ENCODE peak calls at places on chromosomes 11 and 22, in seven cellular contexts. M is pancreas, J is IMR-90, F is K562, P is neural progenitor cell, K is cardiac muscle cell, R is lung. X is an unnamed sample. For H3K27me3 and H3K4me1, the result is how much of the 10 kb centered on the place peaks cover.

GRCh38 chr11:132886335-132886734 is 646.0 kb downstream of the OPCML start:
- DNase-seq in M (no peak), J (peak), F (no peak), P (no peak), K (peak), R (no peak), X (no peak)

GRCh38 chr22:23180301-23180892 is at the start of gene BCR:
- DNase-seq in M (peak), J (peak), F (peak), P (peak), K (peak), R (peak), X (no peak)

GRCh38 chr11:116702772-116703360 is 69.9 kb downstream of the BUD13 start:
- DNase-seq in M (peak), J (no peak), F (no peak), P (no peak), K (no peak), R (no peak), X (peak)

GRCh38 chr11:119759324-119759723 is 30.3 kb upstream of the NECTIN1 start:
- DNase-seq in M (no peak), J (peak), F (peak), P (no peak), K (peak), R (no peak), X (no peak)

GRCh38 chr22:30474683-30475424 is 3.0 kb upstream of the SEC14L3 start:
- DNase-seq in M (no peak), J (no peak), F (no peak), P (no peak), K (no peak), R (peak), X (no peak)

GRCh38 chr11:35122308-35122707 is 16.7 kb upstream of the CD44 start:
- DNase-seq in M (no peak), J (no peak), F (no peak), P (no peak), K (no peak), R (no peak), X (no peak)

GRCh38 chr11:128235958-128236357 is 351.4 kb downstream of the ETS1 start:
- DNase-seq in M (no peak), J (no peak), F (no peak), P (no peak), K (peak), R (no peak), X (no peak)

GRCh38 chr11:2445107-2445947 is 519 bp downstream of the KCNQ1 start:
- DNase-seq in M (peak), J (no peak), F (no peak), P (peak), K (no peak), R (no peak), X (no peak)

GRCh38 chr22:20258584-20259335 is 9.4 kb downstream of the RTN4R start:
- DNase-seq in M (no peak), J (no peak), F (peak), P (no peak), K (no peak), R (no peak), X (no peak)

GRCh38 chr11:29293825-29294224 is 723.0 kb downstream of the KCNA4 start:
- DNase-seq in M (no peak), J (peak), F (no peak), P (no peak), K (peak), R (no peak), X (no peak)

GRCh38 chr22:46462726-46463371 is 74.6 kb downstream of the CELSR1 start:
- DNase-seq in M (no peak), J (peak), F (no peak), P (no peak), K (peak), R (no peak), X (no peak)

GRCh38 chr11:288328-289144 is at the start of gene PGGHG:
- DNase-seq in M (peak), J (no peak), F (no peak), P (peak), K (peak), R (peak), X (peak)

DNA sequence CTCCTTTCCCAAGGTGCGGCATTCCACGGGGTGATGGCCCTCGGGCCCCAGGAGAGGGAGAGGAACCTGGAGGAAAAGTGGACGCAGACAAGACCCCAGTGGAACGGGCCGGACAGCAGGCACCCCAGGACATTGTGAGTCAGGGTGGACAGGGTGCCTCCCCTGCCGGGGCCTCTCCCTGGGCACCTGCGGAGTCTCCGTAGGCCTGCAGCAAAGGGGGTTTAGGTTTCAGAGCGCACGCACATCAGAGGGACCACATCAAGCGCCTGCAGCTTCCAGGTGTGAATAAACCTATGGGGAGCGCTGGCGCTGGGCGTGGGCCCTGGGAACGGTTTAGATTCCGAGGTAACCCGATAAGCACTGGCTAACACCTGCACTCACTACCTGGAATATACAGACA is 22.7 kb upstream of the FGF19 start:
- DNase-seq in M (no peak), J (no peak), F (no peak), P (no peak), K (no peak), R (no peak), X (no peak)
- H3K27me3 ChIP-seq in M (under half), J (half or more), F (half or more), P (under half), K (under half), R (under half), X (under half)

GRCh38 chr11:94740975-94741707 is 27.0 kb upstream of the AMOTL1 start:
- DNase-seq in M (peak), J (peak), F (peak), P (peak), K (peak), R (no peak), X (no peak)
- TF ChIP-seq CTCF in M (peak), J (peak), F (peak), P (peak), K (peak), R (peak), X (peak)

DNA sequence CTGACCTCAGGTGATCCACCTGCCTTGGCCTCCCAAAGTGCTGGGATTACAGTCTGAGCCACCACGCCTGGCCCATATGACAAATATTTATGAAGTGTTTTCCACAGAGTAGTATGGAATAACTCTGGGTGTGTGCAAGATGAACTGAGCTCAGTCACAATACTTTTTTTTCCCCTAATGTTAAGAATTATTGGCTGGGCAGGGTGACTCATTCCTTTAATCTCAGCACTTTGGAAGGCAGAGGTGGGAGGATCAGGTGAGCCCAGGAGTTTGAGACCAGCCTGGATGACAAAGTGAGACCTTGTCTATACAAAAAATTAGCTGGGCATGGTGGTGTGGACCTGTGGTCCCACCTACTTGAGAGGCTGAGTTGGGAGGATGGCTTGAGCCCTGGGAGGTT is 6.4 kb downstream of the PTPRJ start:
- DNase-seq in M (no peak), J (no peak), F (no peak), P (no peak), K (no peak), R (no peak), X (no peak)
- H3K4me1 ChIP-seq in M (under half), J (under half), F (under half), P (under half), K (under half), R (under half), X (under half)

DNA sequence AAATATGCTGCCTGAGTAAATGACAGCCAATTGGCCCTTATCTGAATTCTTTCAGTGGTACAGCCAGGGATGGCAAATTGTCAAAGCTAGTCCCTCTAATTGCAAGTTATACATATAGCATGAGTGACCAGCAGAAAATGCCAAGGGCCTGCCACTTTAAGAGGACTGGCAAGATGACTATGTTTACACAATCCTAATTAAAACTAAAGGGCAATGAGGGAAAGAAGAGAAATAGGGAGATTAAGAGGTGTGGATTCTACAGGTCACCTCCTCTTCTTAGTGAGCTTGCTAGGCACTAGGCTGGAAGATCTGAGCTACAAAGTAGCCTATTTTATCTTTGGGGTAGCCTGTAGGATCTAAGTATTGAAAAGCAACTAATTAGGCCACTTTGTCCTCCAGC is 13.5 kb downstream of the NUMA1 start:
- DNase-seq in M (no peak), J (no peak), F (no peak), P (no peak), K (no peak), R (no peak), X (no peak)
- H3K27me3 ChIP-seq in M (under half), J (under half), F (under half), P (under half), K (under half), R (under half), X (under half)

GRCh38 chr11:17563248-17563647 is 16.2 kb downstream of the OTOG start:
- DNase-seq in M (no peak), J (no peak), F (no peak), P (peak), K (no peak), R (no peak), X (no peak)
- TF ChIP-seq CTCF in M (no peak), J (no peak), F (peak), P (peak), K (no peak), R (no peak), X (no peak)

DNA sequence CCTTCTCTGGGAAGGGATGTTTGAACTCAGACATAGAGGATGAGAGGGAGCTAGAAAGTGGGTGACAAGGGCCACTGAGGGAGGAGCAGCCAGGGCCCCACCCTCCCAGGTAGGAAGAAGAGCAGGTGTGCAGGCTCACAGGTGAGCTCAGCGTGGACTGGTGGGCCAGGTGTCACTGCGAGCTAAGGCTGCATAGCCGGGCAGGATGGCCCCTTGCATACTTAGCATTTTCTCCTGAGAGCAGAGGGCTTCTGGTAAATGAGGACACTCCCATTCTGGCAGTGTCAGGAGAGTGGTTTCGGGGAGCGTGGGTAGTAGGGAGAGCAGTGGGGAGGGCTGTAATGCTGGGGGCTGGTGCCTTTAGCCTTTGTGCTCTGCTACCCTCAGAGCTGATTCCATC is 843.4 kb downstream of the TBC1D22A start:
- DNase-seq in M (no peak), J (no peak), F (no peak), P (no peak), K (no peak), R (no peak), X (no peak)
- H3K4me1 ChIP-seq in M (under half), J (under half), F (under half), P (under half), K (under half), R (under half), X (under half)

GRCh38 chr11:33344611-33345010 is 87.4 kb downstream of the HIPK3 start:
- DNase-seq in M (no peak), J (peak), F (no peak), P (no peak), K (peak), R (no peak), X (no peak)
- H3K27me3 ChIP-seq in M (under half), J (under half), F (under half), P (under half), K (under half), R (under half), X (under half)

GRCh38 chr11:8661036-8661435 is 21.4 kb downstream of the TRIM66 start:
- DNase-seq in M (no peak), J (no peak), F (no peak), P (no peak), K (no peak), R (no peak), X (no peak)
- TF ChIP-seq CTCF in M (no peak), J (no peak), F (no peak), P (no peak), K (no peak), R (no peak), X (no peak)

DNA sequence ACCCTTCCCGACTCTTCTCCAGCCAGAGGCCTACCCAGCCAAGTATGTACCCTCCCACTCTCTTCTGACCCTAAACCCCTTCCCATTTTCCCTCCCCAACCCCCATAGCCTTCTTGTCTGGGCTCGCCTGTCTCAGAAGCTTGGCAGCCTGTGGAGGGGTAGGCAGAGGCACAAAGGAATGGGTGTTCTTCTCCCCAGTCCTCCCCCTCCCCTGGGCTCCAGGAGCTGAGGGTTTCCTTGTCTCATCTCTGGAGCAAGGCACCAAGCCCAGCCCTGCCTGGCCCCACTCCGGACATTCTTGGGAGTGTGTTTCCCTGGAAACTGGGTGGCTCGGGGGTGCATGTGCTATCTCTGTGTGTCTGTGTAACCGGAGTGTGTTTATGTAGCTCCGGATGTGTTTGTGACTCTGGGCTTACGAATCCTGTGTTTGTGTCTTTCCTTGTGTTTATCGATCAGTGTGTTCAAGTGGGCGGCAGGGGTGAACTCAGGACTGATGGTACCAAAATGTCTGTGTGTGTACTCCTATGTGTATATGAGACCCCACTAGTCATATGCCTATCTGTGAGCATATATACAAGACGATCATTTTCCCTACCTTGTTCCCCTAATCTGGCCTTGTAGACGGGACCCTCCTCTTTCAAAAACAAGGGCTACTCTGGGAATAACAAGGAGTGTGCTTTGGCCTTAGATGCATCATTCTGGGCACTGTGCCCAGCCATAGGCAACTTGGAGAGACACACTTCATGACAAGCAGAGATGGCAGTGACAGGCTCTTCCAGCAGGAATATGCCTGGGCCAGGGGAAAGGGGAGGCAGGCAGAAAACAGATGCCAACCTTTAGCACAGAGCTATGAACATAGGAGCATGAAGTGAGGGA is 10.9 kb downstream of the PHLDB1 start:
- DNase-seq in M (peak), J (peak), F (no peak), P (peak), K (peak), R (no peak), X (no peak)
- H3K4me1 ChIP-seq in M (under half), J (under half), F (under half), P (half or more), K (under half), R (under half), X (under half)